ENCODE peak calls at places on chromosomes 13 and 19, in five cellular contexts. V is A549, U is mammary epithelial cell, Q is trophoblast cell, E is SK-N-SH. G is an unnamed sample.

GRCh38 chr19:54905411-54905810 is 537 bp upstream of the NCR1 start:
- DNase-seq in Q (no peak), V (no peak), U (no peak), E (no peak), G (no peak)

GRCh38 chr13:100203696-100204367 is 114.9 kb downstream of the PCCA start:
- DNase-seq in Q (no peak), V (no peak), U (peak; percentile 47), E (no peak), G (peak; percentile 36)

GRCh38 chr13:109204252-109204651 is 574.8 kb downstream of the MYO16 start:
- DNase-seq in Q (no peak), E (no peak), V (no peak), U (no peak), G (no peak)

GRCh38 chr13:56850852-56851251 is 289.9 kb upstream of the PRR20A start:
- DNase-seq in E (no peak), Q (no peak), V (no peak), U (no peak), G (no peak)

GRCh38 chr13:108962652-108963051 is 333.2 kb downstream of the MYO16 start:
- DNase-seq in E (peak; percentile 37), V (no peak), U (no peak), Q (no peak), G (no peak)

GRCh38 chr13:99572131-99572530 is 70.9 kb downstream of the TM9SF2 start:
- DNase-seq in V (no peak), E (no peak), U (no peak), Q (peak; percentile 54), G (no peak)

GRCh38 chr13:113739527-113740285 is 19.3 kb upstream of the TMEM255B start:
- DNase-seq in U (no peak), V (no peak), E (no peak), Q (no peak), G (no peak)

GRCh38 chr19:53915000-53915399 is 5.9 kb downstream of the CACNG7 start:
- DNase-seq in V (no peak), Q (no peak), E (peak; percentile 76), U (no peak), G (no peak)

GRCh38 chr19:45778010-45778671 is 4.1 kb downstream of the DMPK start:
- DNase-seq in Q (no peak), E (no peak), V (no peak), U (no peak), G (no peak)

GRCh38 chr19:5349041-5349440 is 8.4 kb upstream of the PTPRS start:
- DNase-seq in Q (no peak), U (no peak), V (no peak), E (no peak), G (peak; percentile 40)

GRCh38 chr19:30064021-30064699 is 122.1 kb downstream of the URI1 start:
- DNase-seq in E (no peak), U (no peak), V (no peak), Q (no peak), G (no peak)

GRCh38 chr19:18266863-18267686 is 7.2 kb downstream of the IQCN start:
- DNase-seq in U (no peak), V (no peak), Q (no peak), E (no peak), G (no peak)

GRCh38 chr13:99140831-99141230 is 59.8 kb upstream of the UBAC2 start:
- DNase-seq in V (no peak), E (no peak), U (no peak), Q (peak; percentile 87), G (no peak)

GRCh38 chr13:60411464-60411863 is 14.4 kb downstream of the TDRD3 start:
- DNase-seq in U (no peak), Q (no peak), E (no peak), V (no peak), G (no peak)

GRCh38 chr13:39095500-39095899 is 57.2 kb downstream of the NHLRC3 start:
- DNase-seq in V (no peak), E (no peak), U (no peak), Q (no peak), G (no peak)

GRCh38 chr19:2145831-2146241 is 5.5 kb downstream of the AP3D1 start:
- DNase-seq in V (no peak), E (no peak), Q (no peak), U (no peak), G (no peak)

GRCh38 chr19:35306473-35307246 is 14.7 kb downstream of the MAG start:
- DNase-seq in Q (peak; percentile 48), V (peak; percentile 75), U (no peak), E (no peak), G (peak; percentile 50)

GRCh38 chr13:29105779-29106178 is 285.6 kb downstream of the MTUS2 start:
- DNase-seq in E (peak; percentile 6), Q (peak; percentile 3), V (peak; percentile 1), U (no peak), G (no peak)

GRCh38 chr19:31316201-31316951 is 32.9 kb downstream of the TSHZ3 start:
- DNase-seq in U (no peak), V (no peak), E (no peak), Q (no peak), G (no peak)

GRCh38 chr13:25886438-25887214 is 165.2 kb downstream of the SHISA2 start:
- DNase-seq in U (peak; percentile 93), E (no peak), V (no peak), Q (no peak), G (peak; percentile 91)

GRCh38 chr13:48412881-48413351 is at the start of gene LPAR6:
- DNase-seq in Q (no peak), V (no peak), U (peak; percentile 62), E (no peak), G (peak; percentile 69)

GRCh38 chr13:113495494-113496251 is 5.2 kb upstream of the DCUN1D2 start:
- DNase-seq in U (no peak), E (no peak), Q (no peak), V (no peak), G (no peak)

GRCh38 chr13:31761951-31762350 is 22.6 kb downstream of the RXFP2 start:
- DNase-seq in U (no peak), E (no peak), Q (no peak), V (no peak), G (no peak)

GRCh38 chr13:74168263-74168675 is 34.1 kb upstream of the KLF12 start:
- DNase-seq in Q (no peak), U (no peak), E (no peak), V (no peak), G (no peak)

GRCh38 chr13:113142876-113143275 is 15.6 kb upstream of the PROZ start:
- DNase-seq in E (no peak), U (no peak), Q (no peak), V (no peak), G (no peak)

GRCh38 chr19:12783226-12783848 is 7.9 kb upstream of the JUNB start:
- DNase-seq in U (no peak), E (no peak), V (no peak), Q (no peak), G (no peak)

GRCh38 chr13:36105726-36106125 is 25.5 kb downstream of the DCLK1 start:
- DNase-seq in V (no peak), Q (no peak), E (no peak), U (no peak), G (no peak)

GRCh38 chr19:14473915-14474578 is 1.1 kb downstream of the PTGER1 start:
- DNase-seq in E (peak; percentile 32), Q (peak; percentile 66), V (no peak), U (no peak), G (peak; percentile 21)

GRCh38 chr19:15181394-15181793 is 19.4 kb downstream of the NOTCH3 start:
- DNase-seq in U (no peak), E (no peak), V (no peak), Q (peak; percentile 19), G (no peak)

GRCh38 chr19:54335164-54335563 is 3.8 kb downstream of the LILRA4 start:
- DNase-seq in V (no peak), Q (no peak), E (no peak), U (no peak), G (no peak)

GRCh38 chr13:33846306-33847062 is 28.5 kb downstream of the RFC3 start:
- DNase-seq in V (no peak), E (no peak), U (no peak), Q (no peak), G (no peak)

DNA sequence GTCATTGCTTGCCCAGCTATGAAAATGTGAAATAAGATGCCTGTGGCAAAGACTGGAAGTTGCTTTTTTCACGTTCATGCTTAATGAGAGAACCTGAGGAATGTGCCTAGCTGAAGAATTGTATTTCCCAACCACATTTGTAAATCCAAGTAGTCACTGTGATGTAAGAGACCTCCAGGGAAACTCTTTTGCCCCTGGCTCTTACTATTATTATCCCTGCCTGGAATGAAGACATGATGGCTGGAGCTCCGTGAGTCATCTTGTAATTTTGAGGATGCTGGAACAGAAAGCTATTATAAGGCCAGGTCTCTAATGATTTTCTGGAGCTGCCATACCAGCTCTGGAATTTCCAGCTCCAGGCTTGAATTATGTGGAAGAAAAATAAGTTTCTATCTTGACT is 894.3 kb downstream of the DIAPH3 start:
- DNase-seq in V (no peak), U (peak; percentile 0), E (no peak), Q (peak; percentile 85), G (no peak)
- H3K4me2 ChIP-seq in V (no peak overlapping the region), U (no peak overlapping the region), E (no peak overlapping the region), Q (no peak overlapping the region), G (no peak overlapping the region)

GRCh38 chr19:38391911-38392464 is 3.5 kb downstream of the SPRED3 start:
- DNase-seq in U (no peak), E (no peak), Q (peak; percentile 66), V (no peak), G (no peak)

GRCh38 chr19:38388310-38389100 is at the start of gene SPRED3:
- DNase-seq in Q (no peak), U (no peak), V (peak; percentile 79), E (peak; percentile 90), G (peak; percentile 35)

GRCh38 chr19:38389101-38389925 is 816 bp downstream of the SPRED3 start:
- DNase-seq in E (peak; percentile 80), U (peak; percentile 66), V (peak; percentile 80), Q (no peak), G (peak; percentile 72)

GRCh38 chr19:38387550-38388309 is at the start of gene GGN:
- DNase-seq in Q (peak; percentile 64), V (peak; percentile 100), E (peak; percentile 95), U (peak; percentile 87), G (peak; percentile 87)

GRCh38 chr19:38389957-38390924 is 1.7 kb downstream of the SPRED3 start:
- DNase-seq in Q (no peak), E (peak; percentile 36), U (no peak), V (no peak), G (no peak)
- H3K4me2 ChIP-seq in Q (no peak overlapping the region), E (peak overlapping the region; percentile 98), U (no peak overlapping the region), V (peak overlapping the region; percentile 86), G (peak overlapping the region; percentile 53)

GRCh38 chr13:43475135-43475534 is 311.6 kb downstream of the ENOX1 start:
- DNase-seq in E (no peak), Q (no peak), U (no peak), V (no peak), G (no peak)

GRCh38 chr13:43473437-43473836 is 313.3 kb downstream of the ENOX1 start:
- DNase-seq in E (peak; percentile 57), Q (no peak), U (no peak), V (no peak), G (no peak)

GRCh38 chr13:43472344-43472743 is 314.4 kb downstream of the ENOX1 start:
- DNase-seq in E (no peak), U (no peak), V (no peak), Q (no peak), G (no peak)

GRCh38 chr13:43472980-43473379 is 313.8 kb downstream of the ENOX1 start:
- DNase-seq in U (no peak), V (no peak), Q (no peak), E (no peak), G (no peak)

GRCh38 chr13:43478178-43478577 is 308.6 kb downstream of the ENOX1 start:
- DNase-seq in U (no peak), E (no peak), V (no peak), Q (no peak), G (peak; percentile 10)
- H3K4me2 ChIP-seq in U (no peak overlapping the region), E (no peak overlapping the region), V (no peak overlapping the region), Q (no peak overlapping the region), G (peak overlapping the region; percentile 26)

GRCh38 chr13:42279080-42279479 is 7.1 kb downstream of the AKAP11 start:
- DNase-seq in V (no peak), Q (no peak), E (no peak), U (no peak), G (no peak)
- H3K4me2 ChIP-seq in V (no peak overlapping the region), Q (no peak overlapping the region), E (no peak overlapping the region), U (no peak overlapping the region), G (no peak overlapping the region)